ENCODE peak calls at places on chromosome 13, in ten cellular contexts. One of them, this sample, is unnamed.

GRCh38 chr13:99867535-99868271 is 103.9 kb downstream of the ZIC5 start:
- DNase-seq in aorta: no peak
- DNase-seq in activated CD4-positive, alpha-beta T cell treated with anti-CD3 and anti-CD28 coated beads, Interleukin-2, amount 50 U/mL, for 4 hours: no peak
- DNase-seq in nephron progenitor cell: no peak
- DNase-seq in T-helper 2 cell: no peak
- DNase-seq in mesothelial cell of epicardium: no peak
- DNase-seq in ACHN: no peak
- DNase-seq in breast epithelium: no peak
- DNase-seq in choroid plexus epithelial cell: no peak
- DNase-seq in fibroblast of lung: no peak
- DNase-seq in this sample: no peak

GRCh38 chr13:30125422-30126073 is 181.8 kb downstream of the KATNAL1 start:
- DNase-seq in aorta: no peak
- DNase-seq in activated CD4-positive, alpha-beta T cell treated with anti-CD3 and anti-CD28 coated beads, Interleukin-2, amount 50 U/mL, for 4 hours: no peak
- DNase-seq in nephron progenitor cell: no peak
- DNase-seq in T-helper 2 cell: no peak
- DNase-seq in mesothelial cell of epicardium: no peak
- DNase-seq in ACHN: peak; percentile 31
- DNase-seq in breast epithelium: no peak
- DNase-seq in choroid plexus epithelial cell: peak; percentile 96
- DNase-seq in fibroblast of lung: peak; percentile 93
- DNase-seq in this sample: no peak

GRCh38 chr13:53237696-53238095 is 209.1 kb downstream of the OLFM4 start:
- DNase-seq in aorta: no peak
- DNase-seq in activated CD4-positive, alpha-beta T cell treated with anti-CD3 and anti-CD28 coated beads, Interleukin-2, amount 50 U/mL, for 4 hours: no peak
- DNase-seq in nephron progenitor cell: no peak
- DNase-seq in T-helper 2 cell: no peak
- DNase-seq in mesothelial cell of epicardium: no peak
- DNase-seq in ACHN: no peak
- DNase-seq in breast epithelium: no peak
- DNase-seq in choroid plexus epithelial cell: no peak
- DNase-seq in fibroblast of lung: no peak
- DNase-seq in this sample: no peak

GRCh38 chr13:31518666-31519065 is 220.7 kb upstream of the RXFP2 start:
- DNase-seq in aorta: no peak
- DNase-seq in activated CD4-positive, alpha-beta T cell treated with anti-CD3 and anti-CD28 coated beads, Interleukin-2, amount 50 U/mL, for 4 hours: no peak
- DNase-seq in nephron progenitor cell: no peak
- DNase-seq in T-helper 2 cell: no peak
- DNase-seq in mesothelial cell of epicardium: no peak
- DNase-seq in ACHN: no peak
- DNase-seq in breast epithelium: no peak
- DNase-seq in choroid plexus epithelial cell: peak; percentile 11
- DNase-seq in fibroblast of lung: no peak
- DNase-seq in this sample: no peak

GRCh38 chr13:35979378-35979911 is 151.7 kb downstream of the DCLK1 start:
- DNase-seq in aorta: peak; percentile 84
- DNase-seq in activated CD4-positive, alpha-beta T cell treated with anti-CD3 and anti-CD28 coated beads, Interleukin-2, amount 50 U/mL, for 4 hours: no peak
- DNase-seq in nephron progenitor cell: no peak
- DNase-seq in T-helper 2 cell: no peak
- DNase-seq in mesothelial cell of epicardium: no peak
- DNase-seq in ACHN: peak; percentile 32
- DNase-seq in breast epithelium: no peak
- DNase-seq in choroid plexus epithelial cell: peak; percentile 98
- DNase-seq in fibroblast of lung: peak; percentile 99
- DNase-seq in this sample: no peak

GRCh38 chr13:30927595-30927994 is 4.9 kb upstream of the TEX26 start:
- DNase-seq in aorta: no peak
- DNase-seq in activated CD4-positive, alpha-beta T cell treated with anti-CD3 and anti-CD28 coated beads, Interleukin-2, amount 50 U/mL, for 4 hours: no peak
- DNase-seq in nephron progenitor cell: no peak
- DNase-seq in T-helper 2 cell: no peak
- DNase-seq in mesothelial cell of epicardium: no peak
- DNase-seq in ACHN: no peak
- DNase-seq in breast epithelium: no peak
- DNase-seq in choroid plexus epithelial cell: no peak
- DNase-seq in fibroblast of lung: no peak
- DNase-seq in this sample: no peak

GRCh38 chr13:113404723-113405471 is 41.0 kb upstream of the GRTP1 start:
- DNase-seq in aorta: no peak
- DNase-seq in activated CD4-positive, alpha-beta T cell treated with anti-CD3 and anti-CD28 coated beads, Interleukin-2, amount 50 U/mL, for 4 hours: no peak
- DNase-seq in nephron progenitor cell: peak; percentile 29
- DNase-seq in T-helper 2 cell: no peak
- DNase-seq in mesothelial cell of epicardium: peak; percentile 36
- DNase-seq in ACHN: no peak
- DNase-seq in breast epithelium: no peak
- DNase-seq in choroid plexus epithelial cell: no peak
- DNase-seq in fibroblast of lung: no peak
- DNase-seq in this sample: no peak

GRCh38 chr13:77532983-77533382 is 2.5 kb upstream of the SCEL start:
- DNase-seq in aorta: no peak
- DNase-seq in activated CD4-positive, alpha-beta T cell treated with anti-CD3 and anti-CD28 coated beads, Interleukin-2, amount 50 U/mL, for 4 hours: no peak
- DNase-seq in nephron progenitor cell: no peak
- DNase-seq in T-helper 2 cell: no peak
- DNase-seq in mesothelial cell of epicardium: no peak
- DNase-seq in ACHN: no peak
- DNase-seq in breast epithelium: no peak
- DNase-seq in choroid plexus epithelial cell: no peak
- DNase-seq in fibroblast of lung: no peak
- DNase-seq in this sample: no peak

GRCh38 chr13:98529171-98529570 is 47.7 kb downstream of the STK24 start:
- DNase-seq in aorta: no peak
- DNase-seq in activated CD4-positive, alpha-beta T cell treated with anti-CD3 and anti-CD28 coated beads, Interleukin-2, amount 50 U/mL, for 4 hours: no peak
- DNase-seq in nephron progenitor cell: no peak
- DNase-seq in T-helper 2 cell: no peak
- DNase-seq in mesothelial cell of epicardium: no peak
- DNase-seq in ACHN: no peak
- DNase-seq in breast epithelium: no peak
- DNase-seq in choroid plexus epithelial cell: no peak
- DNase-seq in fibroblast of lung: no peak
- DNase-seq in this sample: no peak

GRCh38 chr13:45473627-45474026 is 8.9 kb downstream of the COG3 start:
- DNase-seq in aorta: no peak
- DNase-seq in activated CD4-positive, alpha-beta T cell treated with anti-CD3 and anti-CD28 coated beads, Interleukin-2, amount 50 U/mL, for 4 hours: peak; percentile 8
- DNase-seq in nephron progenitor cell: no peak
- DNase-seq in T-helper 2 cell: no peak
- DNase-seq in mesothelial cell of epicardium: no peak
- DNase-seq in ACHN: peak; percentile 4
- DNase-seq in breast epithelium: no peak
- DNase-seq in choroid plexus epithelial cell: peak; percentile 24
- DNase-seq in fibroblast of lung: no peak
- DNase-seq in this sample: no peak

GRCh38 chr13:31591834-31592233 is 147.5 kb upstream of the RXFP2 start:
- DNase-seq in aorta: no peak
- DNase-seq in activated CD4-positive, alpha-beta T cell treated with anti-CD3 and anti-CD28 coated beads, Interleukin-2, amount 50 U/mL, for 4 hours: no peak
- DNase-seq in nephron progenitor cell: no peak
- DNase-seq in T-helper 2 cell: no peak
- DNase-seq in mesothelial cell of epicardium: no peak
- DNase-seq in ACHN: no peak
- DNase-seq in breast epithelium: no peak
- DNase-seq in choroid plexus epithelial cell: no peak
- DNase-seq in fibroblast of lung: no peak
- DNase-seq in this sample: no peak